ENCODE peak calls at places on chromosomes 7 and 10, in five cellular contexts. One of them, this sample, is unnamed.

GRCh38 chr7:50446542-50446960 is 3.6 kb downstream of the FIGNL1 start:
- DNase-seq in DND-41: no peak
- DNase-seq in pons: no peak
- DNase-seq in GM23248: peak
- DNase-seq in NCI-H2029: no peak
- DNase-seq in this sample: no peak

GRCh38 chr7:123557016-123557630 is 495 bp downstream of the NDUFA5 start:
- DNase-seq in NCI-H2029: no peak
- DNase-seq in pons: peak
- DNase-seq in GM23248: peak
- DNase-seq in DND-41: no peak
- DNase-seq in this sample: no peak

GRCh38 chr7:41711283-41712064 is 8.6 kb upstream of the INHBA start:
- DNase-seq in pons: no peak
- DNase-seq in GM23248: peak
- DNase-seq in DND-41: peak
- DNase-seq in NCI-H2029: peak
- DNase-seq in this sample: no peak

GRCh38 chr10:44801383-44802327 is 109.5 kb upstream of the TMEM72 start:
- DNase-seq in GM23248: peak
- DNase-seq in NCI-H2029: peak
- DNase-seq in DND-41: no peak
- DNase-seq in pons: peak
- DNase-seq in this sample: no peak

GRCh38 chr7:43137811-43138210 is 25.4 kb downstream of the HECW1 start:
- DNase-seq in DND-41: no peak
- DNase-seq in pons: no peak
- DNase-seq in NCI-H2029: no peak
- DNase-seq in GM23248: peak
- DNase-seq in this sample: no peak

GRCh38 chr10:67650558-67650957 is 45.4 kb downstream of the CTNNA3 start:
- DNase-seq in GM23248: no peak
- DNase-seq in NCI-H2029: no peak
- DNase-seq in pons: no peak
- DNase-seq in DND-41: no peak
- DNase-seq in this sample: no peak

GRCh38 chr7:157493776-157494175 is 157.0 kb downstream of the DNAJB6 start:
- DNase-seq in GM23248: no peak
- DNase-seq in pons: no peak
- DNase-seq in DND-41: no peak
- DNase-seq in NCI-H2029: no peak
- DNase-seq in this sample: no peak

GRCh38 chr7:130957140-130957513 is 223.1 kb upstream of the KLF14 start:
- DNase-seq in pons: no peak
- DNase-seq in NCI-H2029: no peak
- DNase-seq in GM23248: peak
- DNase-seq in DND-41: peak
- DNase-seq in this sample: no peak

GRCh38 chr7:41107330-41107937 is 595.5 kb downstream of the INHBA start:
- DNase-seq in GM23248: peak
- DNase-seq in NCI-H2029: no peak
- DNase-seq in DND-41: no peak
- DNase-seq in pons: no peak
- DNase-seq in this sample: no peak

GRCh38 chr10:91597397-91597881 is 35.4 kb downstream of the PPP1R3C start:
- DNase-seq in pons: peak
- DNase-seq in NCI-H2029: no peak
- DNase-seq in DND-41: no peak
- DNase-seq in GM23248: peak
- DNase-seq in this sample: no peak

GRCh38 chr7:76352193-76352592 is 6.6 kb downstream of the YWHAG start:
- DNase-seq in DND-41: no peak
- DNase-seq in NCI-H2029: no peak
- DNase-seq in pons: no peak
- DNase-seq in GM23248: peak
- DNase-seq in this sample: no peak

GRCh38 chr10:124992462-124993344 is 50.8 kb downstream of the ZRANB1 start:
- DNase-seq in NCI-H2029: peak
- DNase-seq in DND-41: peak
- DNase-seq in pons: peak
- DNase-seq in GM23248: peak
- DNase-seq in this sample: no peak

GRCh38 chr7:141695803-141696289 is 6.1 kb downstream of the DENND11 start:
- DNase-seq in GM23248: no peak
- DNase-seq in DND-41: no peak
- DNase-seq in pons: no peak
- DNase-seq in NCI-H2029: peak
- DNase-seq in this sample: no peak

GRCh38 chr10:126235091-126235978 is 152.9 kb downstream of the ADAM12 start:
- DNase-seq in NCI-H2029: no peak
- DNase-seq in pons: peak
- DNase-seq in GM23248: peak
- DNase-seq in DND-41: no peak
- DNase-seq in this sample: no peak

GRCh38 chr7:151341357-151342101 is at the start of gene NUB1:
- DNase-seq in GM23248: peak
- DNase-seq in NCI-H2029: peak
- DNase-seq in DND-41: peak
- DNase-seq in pons: peak
- DNase-seq in this sample: peak

GRCh38 chr7:1247527-1248041 is 14.9 kb downstream of the UNCX start:
- DNase-seq in NCI-H2029: no peak
- DNase-seq in GM23248: peak
- DNase-seq in DND-41: peak
- DNase-seq in pons: no peak
- DNase-seq in this sample: no peak

GRCh38 chr10:4198216-4198615 is 413.2 kb upstream of the KLF6 start:
- DNase-seq in pons: no peak
- DNase-seq in NCI-H2029: no peak
- DNase-seq in GM23248: no peak
- DNase-seq in DND-41: no peak
- DNase-seq in this sample: no peak

This sample was measured in stimulated activated effector memory CD8-positive, alpha-beta T cell treated with anti-CD3 and anti-CD28 coated beads, Interleukin-12 subunit alpha, Interleukin-12 subunit beta, amount 100 ng/mL, for 72 hours.